ENCODE peak calls at places on chromosomes 13 and 19, in seven cellular contexts. One of them, this sample, is unnamed.

GRCh38 chr13:91398413-91399188 is at the start of gene GPC5:
- DNase-seq in dorsolateral prefrontal cortex: peak
- DNase-seq in cardiac muscle cell: peak
- DNase-seq in pancreas: peak
- DNase-seq in heart left ventricle: peak
- DNase-seq in RWPE1: peak
- DNase-seq in mesenchymal stem cell: peak
- DNase-seq in this sample: peak

GRCh38 chr13:39783051-39783450 is 127.6 kb downstream of the COG6 start:
- DNase-seq in mesenchymal stem cell: no peak
- DNase-seq in RWPE1: no peak
- DNase-seq in pancreas: no peak
- DNase-seq in cardiac muscle cell: no peak
- DNase-seq in dorsolateral prefrontal cortex: no peak
- DNase-seq in heart left ventricle: no peak
- DNase-seq in this sample: no peak

GRCh38 chr19:7926021-7926726 is at the start of gene CTXN1:
- DNase-seq in cardiac muscle cell: peak
- DNase-seq in heart left ventricle: peak
- DNase-seq in mesenchymal stem cell: peak
- DNase-seq in RWPE1: peak
- DNase-seq in pancreas: peak
- DNase-seq in dorsolateral prefrontal cortex: no peak
- DNase-seq in this sample: no peak

GRCh38 chr13:75927183-75927582 is 291.1 kb downstream of the LMO7 start:
- DNase-seq in mesenchymal stem cell: no peak
- DNase-seq in pancreas: no peak
- DNase-seq in cardiac muscle cell: no peak
- DNase-seq in RWPE1: no peak
- DNase-seq in heart left ventricle: no peak
- DNase-seq in dorsolateral prefrontal cortex: no peak
- DNase-seq in this sample: no peak

GRCh38 chr19:54620464-54620863 is 9.8 kb upstream of the LILRB1 start:
- DNase-seq in mesenchymal stem cell: no peak
- DNase-seq in RWPE1: no peak
- DNase-seq in dorsolateral prefrontal cortex: no peak
- DNase-seq in pancreas: no peak
- DNase-seq in heart left ventricle: no peak
- DNase-seq in cardiac muscle cell: no peak
- DNase-seq in this sample: no peak

GRCh38 chr13:49690133-49690989 is 925 bp downstream of the EBPL start:
- DNase-seq in dorsolateral prefrontal cortex: no peak
- DNase-seq in pancreas: peak
- DNase-seq in cardiac muscle cell: no peak
- DNase-seq in heart left ventricle: no peak
- DNase-seq in RWPE1: no peak
- DNase-seq in mesenchymal stem cell: peak
- DNase-seq in this sample: peak

GRCh38 chr13:73922728-73923393 is 211.3 kb downstream of the KLF12 start:
- DNase-seq in heart left ventricle: no peak
- DNase-seq in mesenchymal stem cell: no peak
- DNase-seq in pancreas: no peak
- DNase-seq in dorsolateral prefrontal cortex: no peak
- DNase-seq in RWPE1: no peak
- DNase-seq in cardiac muscle cell: no peak
- DNase-seq in this sample: no peak

GRCh38 chr19:51501594-51502263 is at the start of gene SIGLEC12:
- DNase-seq in dorsolateral prefrontal cortex: no peak
- DNase-seq in heart left ventricle: peak
- DNase-seq in pancreas: no peak
- DNase-seq in mesenchymal stem cell: no peak
- DNase-seq in cardiac muscle cell: no peak
- DNase-seq in RWPE1: no peak
- DNase-seq in this sample: no peak

GRCh38 chr13:40146586-40147240 is 491.3 kb downstream of the COG6 start:
- DNase-seq in cardiac muscle cell: no peak
- DNase-seq in RWPE1: no peak
- DNase-seq in mesenchymal stem cell: no peak
- DNase-seq in dorsolateral prefrontal cortex: no peak
- DNase-seq in pancreas: no peak
- DNase-seq in heart left ventricle: no peak
- DNase-seq in this sample: peak

GRCh38 chr19:40907968-40908735 is 26.1 kb upstream of the CYP2A7 start:
- DNase-seq in heart left ventricle: no peak
- DNase-seq in cardiac muscle cell: no peak
- DNase-seq in RWPE1: no peak
- DNase-seq in pancreas: peak
- DNase-seq in dorsolateral prefrontal cortex: no peak
- DNase-seq in mesenchymal stem cell: no peak
- DNase-seq in this sample: no peak

GRCh38 chr19:54662730-54663129 is at the start of gene LILRB4:
- DNase-seq in pancreas: no peak
- DNase-seq in RWPE1: no peak
- DNase-seq in heart left ventricle: peak
- DNase-seq in dorsolateral prefrontal cortex: no peak
- DNase-seq in cardiac muscle cell: no peak
- DNase-seq in mesenchymal stem cell: no peak
- DNase-seq in this sample: no peak

GRCh38 chr13:42022796-42023493 is 25.5 kb upstream of the DGKH start:
- DNase-seq in dorsolateral prefrontal cortex: no peak
- DNase-seq in mesenchymal stem cell: no peak
- DNase-seq in cardiac muscle cell: no peak
- DNase-seq in RWPE1: no peak
- DNase-seq in pancreas: no peak
- DNase-seq in heart left ventricle: no peak
- DNase-seq in this sample: no peak

GRCh38 chr19:8973501-8974091 is 36.6 kb downstream of the MUC16 start:
- DNase-seq in pancreas: no peak
- DNase-seq in mesenchymal stem cell: no peak
- DNase-seq in dorsolateral prefrontal cortex: no peak
- DNase-seq in RWPE1: peak
- DNase-seq in cardiac muscle cell: peak
- DNase-seq in heart left ventricle: no peak
- DNase-seq in this sample: no peak

GRCh38 chr13:40149611-40150283 is 494.3 kb downstream of the COG6 start:
- DNase-seq in mesenchymal stem cell: peak
- DNase-seq in pancreas: no peak
- DNase-seq in heart left ventricle: no peak
- DNase-seq in dorsolateral prefrontal cortex: no peak
- DNase-seq in RWPE1: peak
- DNase-seq in cardiac muscle cell: no peak
- DNase-seq in this sample: peak

GRCh38 chr19:32924200-32924599 is 47.6 kb downstream of the CEP89 start:
- DNase-seq in pancreas: no peak
- DNase-seq in heart left ventricle: no peak
- DNase-seq in mesenchymal stem cell: peak
- DNase-seq in dorsolateral prefrontal cortex: no peak
- DNase-seq in cardiac muscle cell: no peak
- DNase-seq in RWPE1: no peak
- DNase-seq in this sample: no peak

GRCh38 chr13:25776722-25777121 is 275.1 kb downstream of the SHISA2 start:
- DNase-seq in mesenchymal stem cell: no peak
- DNase-seq in heart left ventricle: no peak
- DNase-seq in dorsolateral prefrontal cortex: no peak
- DNase-seq in cardiac muscle cell: no peak
- DNase-seq in pancreas: no peak
- DNase-seq in RWPE1: no peak
- DNase-seq in this sample: no peak

GRCh38 chr13:32409561-32410440 is 18.1 kb downstream of the N4BP2L1 start:
- DNase-seq in mesenchymal stem cell: peak
- DNase-seq in dorsolateral prefrontal cortex: no peak
- DNase-seq in RWPE1: no peak
- DNase-seq in pancreas: no peak
- DNase-seq in heart left ventricle: peak
- DNase-seq in cardiac muscle cell: peak
- DNase-seq in this sample: no peak

GRCh38 chr13:27496006-27496405 is 45.6 kb upstream of the MTIF3 start:
- DNase-seq in heart left ventricle: no peak
- DNase-seq in pancreas: no peak
- DNase-seq in dorsolateral prefrontal cortex: no peak
- DNase-seq in RWPE1: no peak
- DNase-seq in cardiac muscle cell: no peak
- DNase-seq in mesenchymal stem cell: no peak
- DNase-seq in this sample: no peak

GRCh38 chr13:32849369-32849768 is 166.9 kb upstream of the KL start:
- DNase-seq in cardiac muscle cell: no peak
- DNase-seq in heart left ventricle: no peak
- DNase-seq in RWPE1: no peak
- DNase-seq in mesenchymal stem cell: no peak
- DNase-seq in dorsolateral prefrontal cortex: no peak
- DNase-seq in pancreas: no peak
- DNase-seq in this sample: no peak

GRCh38 chr19:16382775-16383543 is 58.3 kb downstream of the KLF2 start:
- DNase-seq in pancreas: peak
- DNase-seq in heart left ventricle: peak
- DNase-seq in dorsolateral prefrontal cortex: peak
- DNase-seq in cardiac muscle cell: peak
- DNase-seq in mesenchymal stem cell: peak
- DNase-seq in RWPE1: peak
- DNase-seq in this sample: peak

DNA sequence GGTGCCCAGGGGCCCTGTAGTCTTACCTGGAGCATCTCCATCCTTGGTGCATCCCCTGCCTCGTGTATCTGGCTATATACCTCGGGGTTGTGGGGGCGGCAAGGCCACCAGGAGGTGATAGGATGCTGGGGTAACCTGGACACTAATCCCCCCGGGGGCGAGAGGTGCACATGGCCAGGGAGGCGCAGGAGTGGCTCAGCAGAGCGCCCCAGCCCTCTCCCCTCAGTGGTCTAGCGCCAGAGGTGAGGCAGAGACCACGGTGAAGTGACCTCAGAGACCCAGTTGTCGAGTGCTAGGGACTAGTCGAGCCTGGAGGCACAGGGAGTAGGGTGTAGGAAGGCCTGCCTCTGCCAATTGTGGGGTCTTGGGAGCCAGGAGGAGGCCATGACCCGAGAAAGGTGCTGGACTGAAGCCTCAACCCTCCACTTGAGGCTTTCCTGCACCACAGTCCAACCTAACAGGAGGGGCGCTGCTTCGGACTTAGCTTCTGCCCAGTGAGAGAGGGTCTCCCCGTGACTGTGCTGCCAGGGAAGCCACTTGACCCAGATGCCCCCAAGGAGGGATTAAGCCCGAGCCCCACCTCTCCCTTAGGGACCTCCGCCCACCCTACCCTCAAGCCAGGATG is at the start of gene LHB:
- DNase-seq in cardiac muscle cell: no peak
- DNase-seq in mesenchymal stem cell: no peak
- DNase-seq in heart left ventricle: no peak
- DNase-seq in RWPE1: no peak
- DNase-seq in dorsolateral prefrontal cortex: no peak
- DNase-seq in pancreas: no peak
- DNase-seq in this sample: no peak
- H3K27ac ChIP-seq in cardiac muscle cell: no peak
- H3K27ac ChIP-seq in mesenchymal stem cell: no peak
- H3K27ac ChIP-seq in heart left ventricle: no peak
- H3K27ac ChIP-seq in RWPE1: peak
- H3K27ac ChIP-seq in dorsolateral prefrontal cortex: no peak
- H3K27ac ChIP-seq in pancreas: no peak
- H3K27ac ChIP-seq in this sample: no peak

GRCh38 chr19:5913739-5914357 is at the start of gene CAPS:
- DNase-seq in pancreas: peak
- DNase-seq in RWPE1: peak
- DNase-seq in mesenchymal stem cell: no peak
- DNase-seq in dorsolateral prefrontal cortex: no peak
- DNase-seq in cardiac muscle cell: no peak
- DNase-seq in heart left ventricle: peak
- DNase-seq in this sample: peak
- H3K27ac ChIP-seq in pancreas: peak
- H3K27ac ChIP-seq in RWPE1: peak
- H3K27ac ChIP-seq in mesenchymal stem cell: no peak
- H3K27ac ChIP-seq in dorsolateral prefrontal cortex: peak
- H3K27ac ChIP-seq in cardiac muscle cell: peak
- H3K27ac ChIP-seq in heart left ventricle: no peak
- H3K27ac ChIP-seq in this sample: no peak

GRCh38 chr19:28632357-28633076 is 580.4 kb downstream of the UQCRFS1 start:
- DNase-seq in cardiac muscle cell: no peak
- DNase-seq in dorsolateral prefrontal cortex: no peak
- DNase-seq in mesenchymal stem cell: no peak
- DNase-seq in heart left ventricle: no peak
- DNase-seq in pancreas: no peak
- DNase-seq in RWPE1: no peak
- DNase-seq in this sample: no peak

GRCh38 chr19:28634031-28634328 is 579.0 kb downstream of the UQCRFS1 start:
- DNase-seq in dorsolateral prefrontal cortex: no peak
- DNase-seq in RWPE1: no peak
- DNase-seq in mesenchymal stem cell: no peak
- DNase-seq in pancreas: no peak
- DNase-seq in heart left ventricle: no peak
- DNase-seq in cardiac muscle cell: no peak
- DNase-seq in this sample: no peak

GRCh38 chr19:28633223-28634030 is 579.5 kb downstream of the UQCRFS1 start:
- DNase-seq in mesenchymal stem cell: peak
- DNase-seq in cardiac muscle cell: peak
- DNase-seq in dorsolateral prefrontal cortex: no peak
- DNase-seq in RWPE1: no peak
- DNase-seq in pancreas: no peak
- DNase-seq in heart left ventricle: no peak
- DNase-seq in this sample: peak

GRCh38 chr19:28634837-28635236 is 578.1 kb downstream of the UQCRFS1 start:
- DNase-seq in cardiac muscle cell: no peak
- DNase-seq in mesenchymal stem cell: no peak
- DNase-seq in pancreas: no peak
- DNase-seq in dorsolateral prefrontal cortex: no peak
- DNase-seq in heart left ventricle: no peak
- DNase-seq in RWPE1: no peak
- DNase-seq in this sample: no peak

DNA sequence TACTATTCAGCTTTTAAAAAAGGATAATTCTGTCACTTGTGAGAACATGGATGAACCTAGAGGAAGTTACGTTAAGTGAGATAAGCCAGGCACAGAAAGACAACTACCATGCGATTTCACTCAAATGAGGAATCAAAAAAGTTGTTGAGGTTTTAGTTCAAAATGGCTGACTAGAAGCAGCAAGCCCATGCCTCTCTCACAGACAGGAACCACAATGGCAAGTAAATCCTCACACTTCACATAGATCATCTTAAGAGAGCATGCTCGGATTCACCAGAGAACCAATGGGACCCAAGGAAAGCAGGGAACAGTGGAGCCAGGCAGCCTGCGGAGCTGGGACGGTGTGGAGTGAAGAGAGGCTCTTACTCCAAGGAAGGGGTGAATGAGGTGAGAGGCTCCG is 581.0 kb downstream of the UQCRFS1 start:
- DNase-seq in RWPE1: no peak
- DNase-seq in mesenchymal stem cell: no peak
- DNase-seq in pancreas: no peak
- DNase-seq in heart left ventricle: no peak
- DNase-seq in cardiac muscle cell: no peak
- DNase-seq in dorsolateral prefrontal cortex: no peak
- DNase-seq in this sample: no peak
- H3K27ac ChIP-seq in RWPE1: no peak
- H3K27ac ChIP-seq in mesenchymal stem cell: no peak
- H3K27ac ChIP-seq in pancreas: no peak
- H3K27ac ChIP-seq in heart left ventricle: no peak
- H3K27ac ChIP-seq in cardiac muscle cell: no peak
- H3K27ac ChIP-seq in dorsolateral prefrontal cortex: no peak
- H3K27ac ChIP-seq in this sample: no peak

DNA sequence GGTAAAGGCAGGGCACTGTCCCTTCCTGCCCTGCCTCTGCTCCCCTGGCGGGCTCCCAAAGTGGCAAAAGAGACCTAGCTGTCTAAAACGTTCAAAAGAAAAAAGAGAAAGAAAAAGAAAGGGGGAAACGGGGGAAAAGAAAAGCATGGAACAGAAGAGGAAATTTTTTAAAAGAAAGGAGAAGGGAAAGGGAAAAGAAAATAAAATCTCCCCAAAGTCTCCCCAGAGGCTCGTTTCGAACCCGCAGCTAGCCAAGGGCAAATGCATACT is 37.0 kb upstream of the FLT1 start:
- DNase-seq in RWPE1: no peak
- DNase-seq in cardiac muscle cell: no peak
- DNase-seq in heart left ventricle: no peak
- DNase-seq in dorsolateral prefrontal cortex: no peak
- DNase-seq in pancreas: no peak
- DNase-seq in mesenchymal stem cell: no peak
- DNase-seq in this sample: no peak
- H3K27ac ChIP-seq in RWPE1: no peak
- H3K27ac ChIP-seq in cardiac muscle cell: no peak
- H3K27ac ChIP-seq in heart left ventricle: peak
- H3K27ac ChIP-seq in dorsolateral prefrontal cortex: peak
- H3K27ac ChIP-seq in pancreas: no peak
- H3K27ac ChIP-seq in mesenchymal stem cell: no peak
- H3K27ac ChIP-seq in this sample: no peak